ENCODE peak calls at places on chromosomes 16 and 17, in six cellular contexts. L is IMR-90, O is neuronal stem cell, A is mesenchymal stem cell, Q is H1, V is H9. G is an unnamed sample.

GRCh38 chr16:52549011-52549692 is 2.2 kb upstream of the TOX3 start:
- DNase-seq in Q (no peak), A (no peak), V (peak), O (no peak), L (no peak), G (peak)

GRCh38 chr17:44970136-44970737 is 2.1 kb upstream of the C1QL1 start:
- DNase-seq in L (no peak), A (peak), V (peak), O (no peak), Q (peak), G (peak)

GRCh38 chr16:35525979-35526590 is 2066.7 kb downstream of the TP53TG3F start:
- DNase-seq in Q (no peak), A (no peak), O (no peak), L (no peak), V (no peak), G (no peak)

GRCh38 chr16:20598832-20599469 is 22.8 kb upstream of the ACSM2B start:
- DNase-seq in V (no peak), Q (no peak), A (no peak), O (no peak), L (no peak), G (peak)

GRCh38 chr17:69012895-69013805 is 47.6 kb downstream of the ABCA9 start:
- DNase-seq in V (no peak), A (peak), Q (no peak), L (peak), O (no peak), G (no peak)

GRCh38 chr17:8453326-8453725 is 17.6 kb downstream of the NDEL1 start:
- DNase-seq in O (no peak), L (no peak), A (no peak), Q (no peak), V (no peak), G (no peak)

GRCh38 chr17:78490673-78491072 is 86.5 kb downstream of the DNAH17 start:
- DNase-seq in V (no peak), L (no peak), O (no peak), Q (no peak), A (no peak), G (no peak)

GRCh38 chr17:49110504-49110903 is 22.1 kb upstream of the B4GALNT2 start:
- DNase-seq in V (no peak), L (peak), A (no peak), O (no peak), Q (no peak), G (no peak)

GRCh38 chr16:80273635-80274538 is 266.9 kb upstream of the DYNLRB2 start:
- DNase-seq in O (no peak), V (no peak), L (peak), Q (no peak), A (no peak), G (no peak)

GRCh38 chr17:14303343-14304221 is 2.7 kb downstream of the HS3ST3B1 start:
- DNase-seq in Q (peak), V (peak), L (no peak), O (no peak), A (peak), G (peak)

GRCh38 chr17:76250141-76250540 is 9.8 kb upstream of the RNF157 start:
- DNase-seq in Q (no peak), A (no peak), V (no peak), L (no peak), O (no peak), G (no peak)

GRCh38 chr17:6661464-6661848 is 9.9 kb downstream of the C17orf100 start:
- DNase-seq in O (no peak), L (no peak), Q (no peak), A (no peak), V (peak), G (no peak)
- H3K9ac ChIP-seq in O (no peak), L (no peak), Q (no peak), A (no peak), V (no peak), G (no peak)

GRCh38 chr16:56732366-56732765 is 2.4 kb downstream of the NUP93 start:
- DNase-seq in O (no peak), Q (no peak), V (no peak), A (no peak), L (no peak), G (no peak)
- H3K4me2 ChIP-seq in O (no peak), Q (no peak), V (no peak), A (no peak), L (no peak), G (no peak)

GRCh38 chr16:55189179-55189578 is 134.8 kb upstream of the IRX6 start:
- DNase-seq in A (no peak), V (no peak), L (no peak), O (no peak), Q (no peak), G (no peak)

GRCh38 chr16:55179858-55180585 is 144.0 kb upstream of the IRX6 start:
- DNase-seq in Q (no peak), A (no peak), L (no peak), V (no peak), O (no peak), G (no peak)

GRCh38 chr16:55184619-55185018 is 139.4 kb upstream of the IRX6 start:
- DNase-seq in V (no peak), A (no peak), Q (no peak), L (no peak), O (no peak), G (no peak)

GRCh38 chr16:55184052-55184451 is 140.0 kb upstream of the IRX6 start:
- DNase-seq in O (no peak), Q (no peak), L (no peak), A (no peak), V (no peak), G (peak)
- H2BK15ac ChIP-seq in O (no peak), Q (no peak), L (no peak), A (no peak), V (no peak), G (no peak)

GRCh38 chr17:57553991-57554825 is 190.9 kb downstream of the CCDC182 start:
- DNase-seq in A (peak), L (peak), Q (no peak), V (peak), O (peak), G (peak)
- H3K9ac ChIP-seq in A (peak), L (peak), Q (no peak), V (no peak), O (no peak), G (no peak)

GRCh38 chr16:87240211-87241134 is 76.7 kb downstream of the C16orf95 start:
- DNase-seq in O (no peak), L (peak), A (peak), V (no peak), Q (no peak), G (no peak)
- H3K4me2 ChIP-seq in O (no peak), L (no peak), A (no peak), V (no peak), Q (no peak), G (no peak)

DNA sequence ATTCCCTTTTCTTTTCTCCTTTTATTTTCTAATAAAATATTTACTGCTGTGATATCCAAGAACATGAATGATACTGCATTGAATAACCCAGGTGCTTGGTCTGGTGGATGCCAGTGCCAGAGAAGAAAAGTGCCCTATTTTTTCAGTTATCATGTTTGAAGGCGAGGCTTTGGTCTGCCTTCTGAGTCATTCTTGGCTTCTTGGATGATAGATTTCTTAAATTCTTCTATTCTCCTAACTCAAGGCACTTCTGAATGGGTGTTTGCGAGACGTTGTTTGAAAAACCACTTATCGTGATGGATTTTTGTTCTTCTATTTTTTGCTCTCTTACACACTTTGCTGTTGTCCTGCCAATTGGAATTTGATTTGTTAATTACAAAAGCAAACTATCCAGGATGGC is 66.7 kb downstream of the FTO start:
- DNase-seq in A (no peak), Q (no peak), L (no peak), O (no peak), V (no peak), G (no peak)
- H2BK15ac ChIP-seq in A (no peak), Q (no peak), L (no peak), O (no peak), V (no peak), G (no peak)

DNA sequence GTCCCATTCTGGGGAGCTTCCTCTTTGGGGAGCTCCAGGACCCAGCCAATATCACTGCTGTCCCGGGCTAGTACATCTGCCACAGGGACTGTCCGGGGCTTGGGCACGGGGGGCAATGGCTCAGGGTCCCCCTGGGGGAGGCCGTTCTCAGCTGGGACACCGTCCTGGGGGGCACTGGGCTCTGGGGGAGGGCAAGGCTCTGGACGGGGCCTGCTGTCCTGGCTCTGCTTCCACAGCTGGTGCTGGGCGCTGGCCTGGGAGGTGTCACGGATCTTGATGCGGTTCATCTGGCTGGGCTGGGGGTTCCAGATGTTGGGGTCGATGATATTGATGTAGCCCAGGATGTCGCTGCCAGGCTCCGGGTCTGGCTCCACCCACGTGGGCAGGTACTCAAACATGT is 26.1 kb downstream of the SLC5A10 start:
- DNase-seq in Q (no peak), O (no peak), V (no peak), L (no peak), A (no peak), G (no peak)
- H3K9ac ChIP-seq in Q (no peak), O (no peak), V (no peak), L (no peak), A (no peak), G (no peak)

G was measured in mesendoderm.